ENCODE peak calls at places on chromosomes 2 and 18, in nine cellular contexts. A, Q, Z, V, N, G, P, F and R are unnamed samples.

GRCh38 chr2:148065936-148066335 is 45.0 kb downstream of the MBD5 start:
- DNase-seq in V (no peak), Z (no peak), P (no peak), F (no peak), A (no peak), N (no peak), Q (no peak), G (no peak), R (no peak)

GRCh38 chr2:170264865-170265264 is 86.9 kb downstream of the MYO3B start:
- DNase-seq in N (no peak), Z (no peak), P (no peak), F (no peak), V (no peak), Q (no peak), G (no peak), A (no peak), R (no peak)

GRCh38 chr18:54880706-54881105 is 52.4 kb downstream of the RAB27B start:
- DNase-seq in P (peak), Z (no peak), V (no peak), A (no peak), F (peak), G (no peak), N (no peak), Q (peak), R (no peak)

GRCh38 chr2:70440621-70441020 is 113.0 kb downstream of the TGFA start:
- DNase-seq in V (no peak), N (no peak), A (no peak), G (no peak), F (no peak), P (no peak), Q (no peak), Z (no peak), R (no peak)

GRCh38 chr18:46250084-46250811 is 146.1 kb downstream of the HAUS1 start:
- DNase-seq in Z (peak), A (no peak), G (no peak), P (peak), V (no peak), N (no peak), F (peak), Q (peak), R (peak)

GRCh38 chr18:80010551-80010906 is 22.2 kb upstream of the TXNL4A start:
- DNase-seq in Z (no peak), N (no peak), P (no peak), F (no peak), Q (no peak), A (no peak), V (peak), G (no peak), R (no peak)

GRCh38 chr2:189569295-189569925 is 11.2 kb downstream of the SLC40A1 start:
- DNase-seq in Q (peak), F (no peak), N (no peak), V (no peak), Z (no peak), G (peak), P (no peak), A (no peak), R (no peak)

GRCh38 chr2:237291138-237291792 is 122.7 kb downstream of the COL6A3 start:
- DNase-seq in A (peak), Q (peak), P (peak), F (peak), N (peak), Z (peak), G (peak), V (peak), R (peak)

GRCh38 chr18:25795178-25795577 is 295.2 kb downstream of the SS18 start:
- DNase-seq in Q (no peak), V (no peak), A (no peak), Z (no peak), N (no peak), G (no peak), F (no peak), P (no peak), R (no peak)

GRCh38 chr18:14085770-14086458 is 46.3 kb downstream of the ZNF519 start:
- DNase-seq in P (no peak), G (no peak), F (no peak), V (no peak), Q (no peak), A (no peak), Z (no peak), N (no peak), R (no peak)

GRCh38 chr18:61635901-61636528 is 256.8 kb downstream of the RNF152 start:
- DNase-seq in N (peak), F (peak), A (peak), P (no peak), Q (peak), V (peak), G (peak), Z (peak), R (peak)

GRCh38 chr2:231617059-231617926 is 24.6 kb downstream of the TEX44 start:
- DNase-seq in P (peak), N (no peak), F (no peak), V (no peak), A (no peak), Z (no peak), G (no peak), Q (peak), R (no peak)

GRCh38 chr2:60957643-60958042 is 59.9 kb upstream of the PEX13 start:
- DNase-seq in P (no peak), Z (no peak), F (no peak), G (no peak), A (no peak), V (no peak), N (no peak), Q (no peak), R (no peak)

GRCh38 chr18:56166914-56167313 is 471.5 kb downstream of the TXNL1 start:
- DNase-seq in Q (no peak), Z (no peak), P (no peak), V (no peak), F (no peak), A (no peak), G (no peak), N (no peak), R (no peak)

GRCh38 chr2:71453404-71454220 is at the start of gene DYSF:
- DNase-seq in A (peak), F (no peak), Z (no peak), Q (peak), N (peak), V (peak), P (peak), G (peak), R (no peak)

GRCh38 chr2:143183804-143184463 is 54.7 kb downstream of the ARHGAP15 start:
- DNase-seq in N (no peak), Q (no peak), P (no peak), G (no peak), F (no peak), Z (no peak), A (no peak), V (no peak), R (no peak)

GRCh38 chr18:29147944-29148343 is 971.0 kb upstream of the CDH2 start:
- DNase-seq in Z (no peak), F (peak), P (no peak), V (no peak), G (no peak), Q (peak), A (no peak), N (no peak), R (no peak)

GRCh38 chr2:10971855-10972348 is 60.2 kb downstream of the KCNF1 start:
- DNase-seq in Q (no peak), V (no peak), A (no peak), N (no peak), Z (no peak), F (no peak), P (no peak), G (no peak), R (no peak)

GRCh38 chr2:101638156-101638809 is 59.2 kb upstream of the MAP4K4 start:
- DNase-seq in V (peak), N (no peak), P (no peak), A (peak), Q (no peak), F (no peak), G (no peak), Z (no peak), R (no peak)

GRCh38 chr2:41329075-41329474 is 718.7 kb upstream of the PKDCC start:
- DNase-seq in P (no peak), A (no peak), G (no peak), V (no peak), Z (no peak), Q (no peak), N (no peak), F (no peak), R (no peak)

GRCh38 chr2:163934134-163934533 is 198.3 kb upstream of the FIGN start:
- DNase-seq in F (no peak), Q (no peak), V (no peak), A (no peak), Z (no peak), P (no peak), N (no peak), G (no peak), R (no peak)

GRCh38 chr18:49849331-49850217 is 36.2 kb upstream of the ACAA2 start:
- DNase-seq in G (peak), N (no peak), P (peak), A (peak), Q (peak), Z (peak), V (peak), F (peak), R (peak)

GRCh38 chr2:173249661-173250641 is 104.7 kb upstream of the CDCA7 start:
- DNase-seq in Z (peak), P (no peak), G (no peak), V (no peak), N (no peak), Q (no peak), A (no peak), F (no peak), R (no peak)

GRCh38 chr2:142876423-142876822 is 1.0 kb upstream of the KYNU start:
- DNase-seq in N (no peak), Z (no peak), V (no peak), G (no peak), Q (peak), P (no peak), F (no peak), A (no peak), R (no peak)

GRCh38 chr2:119710281-119710680 is 31.3 kb downstream of the TMEM177 start:
- DNase-seq in V (no peak), A (no peak), N (no peak), F (no peak), G (no peak), Z (no peak), Q (no peak), P (no peak), R (no peak)

GRCh38 chr2:8980096-8980495 is 23.4 kb downstream of the MBOAT2 start:
- DNase-seq in N (no peak), F (no peak), Q (peak), G (no peak), Z (peak), A (no peak), P (no peak), V (no peak), R (no peak)

GRCh38 chr2:11814979-11815510 is 68.6 kb downstream of the LPIN1 start:
- DNase-seq in N (no peak), Q (no peak), F (no peak), V (no peak), P (no peak), Z (no peak), G (no peak), A (no peak), R (no peak)

GRCh38 chr2:24304098-24304497 is 56.2 kb downstream of the ITSN2 start:
- DNase-seq in A (peak), Q (peak), G (peak), Z (peak), V (peak), P (no peak), F (peak), N (peak), R (peak)

GRCh38 chr18:61735564-61736102 is 157.2 kb downstream of the RNF152 start:
- DNase-seq in P (no peak), Q (no peak), Z (no peak), F (no peak), G (no peak), A (no peak), N (peak), V (no peak), R (no peak)

DNA sequence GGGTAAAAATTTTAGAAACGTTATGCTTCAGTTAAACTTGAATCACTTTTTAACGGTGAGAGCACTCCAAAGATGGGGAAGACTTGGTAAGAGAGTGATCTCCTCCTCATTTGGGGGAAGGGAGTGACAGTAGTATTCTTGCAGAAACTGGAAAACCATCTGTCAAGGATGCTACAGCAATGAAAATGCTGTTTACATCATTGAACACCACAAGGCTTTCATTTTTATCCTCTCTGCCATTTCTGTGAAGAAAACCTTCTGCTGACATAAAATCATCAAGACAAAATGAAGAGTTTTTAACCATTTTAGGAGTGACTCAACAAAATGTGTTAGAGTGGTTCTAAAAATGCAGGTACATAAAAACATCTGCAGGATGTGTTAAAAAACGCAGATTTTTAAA is 38.1 kb downstream of the CDH2 start:
- DNase-seq in V (no peak), Q (no peak), Z (no peak), F (no peak), A (no peak), P (no peak), G (no peak), N (no peak), R (no peak)
- TF ChIP-seq CTCF in V (no peak), Q (no peak), Z (no peak), F (no peak), A (no peak), P (no peak), G (no peak), N (no peak), R (no peak)

DNA sequence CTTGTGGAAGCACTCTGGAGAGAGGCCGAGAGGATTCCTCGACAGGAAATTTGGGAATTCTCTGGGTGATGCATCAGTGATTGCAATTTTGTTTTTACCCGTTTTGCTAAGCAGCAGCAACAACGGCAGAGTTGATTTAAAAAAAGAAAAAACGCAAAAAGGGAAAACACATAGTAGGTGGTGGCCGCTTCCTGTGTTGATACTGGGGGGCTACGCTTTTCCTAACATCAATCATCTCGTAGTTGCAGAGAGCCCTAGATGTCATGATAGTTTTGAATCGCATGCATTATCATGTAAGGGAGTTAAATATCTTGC is 271 bp upstream of the RBM43 start:
- DNase-seq in V (no peak), A (no peak), Q (no peak), P (no peak), Z (no peak), G (no peak), N (no peak), F (no peak), R (no peak)
- H3K4me3 ChIP-seq in V (peak), A (peak), Q (peak), P (peak), Z (peak), G (peak), N (peak), F (peak), R (peak)

GRCh38 chr2:42383855-42384530 is 23.0 kb upstream of the COX7A2L start:
- DNase-seq in V (no peak), G (no peak), Z (no peak), N (no peak), A (no peak), P (peak), F (no peak), Q (no peak), R (no peak)

GRCh38 chr2:42382144-42382543 is 21.1 kb upstream of the COX7A2L start:
- DNase-seq in A (no peak), P (peak), G (no peak), N (no peak), F (no peak), Q (no peak), V (no peak), Z (no peak), R (no peak)

GRCh38 chr2:42386684-42387083 is 25.7 kb upstream of the COX7A2L start:
- DNase-seq in F (no peak), A (no peak), Q (peak), G (no peak), N (no peak), Z (no peak), V (no peak), P (no peak), R (no peak)

GRCh38 chr2:42390401-42390969 is 29.5 kb upstream of the COX7A2L start:
- DNase-seq in F (no peak), G (no peak), P (no peak), N (no peak), Q (no peak), A (no peak), Z (no peak), V (no peak), R (no peak)

GRCh38 chr2:42385225-42385624 is 24.2 kb upstream of the COX7A2L start:
- DNase-seq in Z (no peak), A (no peak), F (no peak), P (peak), Q (peak), V (no peak), G (no peak), N (no peak), R (no peak)
- TF ChIP-seq CTCF in Z (peak), A (no peak), F (peak), P (peak), Q (peak), V (no peak), G (no peak), N (no peak), R (peak)

GRCh38 chr2:196409376-196409775 is 230.1 kb upstream of the CCDC150 start:
- DNase-seq in Z (no peak), Q (no peak), A (no peak), F (no peak), V (no peak), G (no peak), P (no peak), N (no peak), R (no peak)

GRCh38 chr2:196413821-196414274 is 225.7 kb upstream of the CCDC150 start:
- DNase-seq in V (no peak), N (no peak), G (peak), F (no peak), Z (no peak), A (no peak), P (no peak), Q (peak), R (no peak)

GRCh38 chr2:196415384-196415783 is 224.1 kb upstream of the CCDC150 start:
- DNase-seq in N (no peak), Q (no peak), Z (no peak), G (no peak), A (no peak), P (no peak), V (no peak), F (no peak), R (no peak)

GRCh38 chr2:196407675-196408265 is 231.7 kb upstream of the CCDC150 start:
- DNase-seq in P (no peak), N (no peak), Q (no peak), Z (no peak), G (no peak), V (no peak), A (no peak), F (no peak), R (no peak)

GRCh38 chr2:196410008-196410407 is 229.5 kb upstream of the CCDC150 start:
- DNase-seq in G (no peak), N (no peak), P (no peak), F (no peak), A (no peak), Q (no peak), V (no peak), Z (no peak), R (no peak)
- H3K4me3 ChIP-seq in G (no peak), N (no peak), P (no peak), F (no peak), A (no peak), Q (no peak), V (no peak), Z (no peak), R (no peak)

DNA sequence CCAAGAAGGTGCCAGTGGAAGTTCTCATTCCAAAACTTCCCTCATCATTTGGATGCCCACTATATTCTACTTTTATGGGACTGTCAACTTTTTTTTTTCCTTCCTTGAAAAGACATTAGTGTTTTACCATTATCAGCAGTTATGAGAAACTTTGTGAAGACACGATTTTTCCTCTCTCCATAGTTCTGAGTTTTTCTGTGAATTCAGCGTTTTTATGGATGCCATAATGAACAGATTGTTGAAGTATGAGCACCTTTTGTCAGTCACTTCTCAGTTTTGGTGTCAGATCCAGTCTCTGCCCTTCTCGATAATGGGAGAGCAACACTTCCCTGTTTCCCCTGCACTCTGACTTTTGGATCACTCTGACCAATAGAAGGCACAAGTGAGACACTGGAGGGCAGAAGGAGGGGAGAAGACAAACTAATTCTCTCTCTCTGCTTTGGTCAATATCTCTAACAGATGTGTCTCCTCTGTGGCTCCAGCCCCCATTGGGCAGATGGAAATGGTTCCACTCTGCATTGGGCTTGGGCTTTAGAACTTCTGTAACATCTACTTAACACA is 53.5 kb upstream of the FN1 start:
- DNase-seq in Z (no peak), P (no peak), G (no peak), A (no peak), V (no peak), Q (no peak), N (no peak), F (no peak), R (no peak)
- TF ChIP-seq CTCF in Z (no peak), P (no peak), G (no peak), A (no peak), V (no peak), Q (no peak), N (no peak), F (no peak), R (no peak)